ENCODE peak calls at places on chromosome 14, in five cellular contexts. W, N, P, R and Q are unnamed samples.

GRCh38 chr14:104893435-104894207 is 28.6 kb downstream of the CEP170B start:
- DNase-seq in N (no peak), P (no peak), W (no peak), R (no peak), Q (peak; percentile 8)

GRCh38 chr14:49220492-49220891 is 365.7 kb downstream of the RPS29 start:
- DNase-seq in N (peak; percentile 2), W (no peak), P (no peak), R (no peak), Q (no peak)

GRCh38 chr14:54420478-54421116 is 20.6 kb downstream of the CNIH1 start:
- DNase-seq in P (peak; percentile 48), N (peak; percentile 64), R (no peak), W (no peak), Q (no peak)

GRCh38 chr14:105315211-105315721 is 718 bp downstream of the PACS2 start:
- DNase-seq in P (peak; percentile 47), R (peak; percentile 26), N (no peak), W (no peak), Q (no peak)

GRCh38 chr14:88541324-88541723 is 13.5 kb downstream of the PTPN21 start:
- DNase-seq in N (no peak), R (no peak), P (peak; percentile 30), W (no peak), Q (no peak)

GRCh38 chr14:58167057-58167456 is 15.0 kb upstream of the ARMH4 start:
- DNase-seq in P (no peak), R (no peak), N (no peak), W (no peak), Q (no peak)

GRCh38 chr14:72752034-72752412 is 141.9 kb downstream of the DPF3 start:
- DNase-seq in P (no peak), R (no peak), N (no peak), W (no peak), Q (no peak)

GRCh38 chr14:72638021-72638420 is 255.9 kb downstream of the DPF3 start:
- DNase-seq in R (no peak), P (peak; percentile 70), W (no peak), N (peak; percentile 61), Q (no peak)

GRCh38 chr14:100761481-100761880 is 34.8 kb downstream of the DLK1 start:
- DNase-seq in R (no peak), P (no peak), W (no peak), N (peak; percentile 70), Q (no peak)